ENCODE peak calls at places on chromosomes 3 and 15, in five cellular contexts. I is CD8-positive, alpha-beta memory T cell; K is H9; Q is AG04450; X is transverse colon. P is an unnamed sample.

GRCh38 chr3:127325630-127325961 is 37.8 kb upstream of the PRR20G start:
- DNase-seq in Q (no peak), I (no peak), X (no peak), K (no peak), P (no peak)

GRCh38 chr3:43055393-43055792 is 50.5 kb downstream of the POMGNT2 start:
- DNase-seq in X (no peak), I (no peak), Q (no peak), K (no peak), P (no peak)

GRCh38 chr3:194320100-194320499 is 31.0 kb downstream of the CPN2 start:
- DNase-seq in X (no peak), K (no peak), Q (no peak), I (no peak), P (no peak)

GRCh38 chr15:59222106-59222505 is 15.5 kb downstream of the LDHAL6B start:
- DNase-seq in X (no peak), K (no peak), Q (peak; percentile 68), I (no peak), P (no peak)

GRCh38 chr3:72423643-72424042 is 424.6 kb downstream of the SHQ1 start:
- DNase-seq in K (no peak), I (no peak), X (no peak), Q (no peak), P (no peak)

GRCh38 chr3:63940389-63940757 is 28.2 kb upstream of the SCAANT1 start:
- DNase-seq in K (no peak), I (no peak), Q (peak; percentile 50), X (no peak), P (peak; percentile 70)

GRCh38 chr15:25611603-25612002 is 172.8 kb upstream of the UBE3A start:
- DNase-seq in X (no peak), Q (no peak), I (no peak), K (no peak), P (no peak)

GRCh38 chr3:185423178-185423577 is 60.2 kb downstream of the MAP3K13 start:
- DNase-seq in I (no peak), Q (no peak), X (peak; percentile 29), K (no peak), P (no peak)

GRCh38 chr3:108914774-108915641 is 38.7 kb downstream of the GUCA1C start:
- DNase-seq in K (peak; percentile 79), I (peak; percentile 62), X (peak; percentile 44), Q (peak; percentile 32), P (peak; percentile 31)

GRCh38 chr15:82128401-82129143 is 82.8 kb upstream of the MEX3B start:
- DNase-seq in Q (no peak), X (no peak), I (no peak), K (no peak), P (no peak)

GRCh38 chr3:127959873-127960272 is 44.8 kb downstream of the KBTBD12 start:
- DNase-seq in I (no peak), Q (no peak), K (peak; percentile 64), X (peak; percentile 11), P (no peak)

GRCh38 chr15:62591842-62592838 is 427.1 kb upstream of the C2CD4B start:
- DNase-seq in I (no peak), K (no peak), Q (no peak), X (no peak), P (no peak)

GRCh38 chr3:116837474-116837873 is 127.9 kb downstream of the TUSC7 start:
- DNase-seq in X (no peak), K (no peak), Q (no peak), I (no peak), P (no peak)

GRCh38 chr3:187987919-187988318 is 166.0 kb upstream of the LPP start:
- DNase-seq in X (no peak), I (no peak), K (no peak), Q (no peak), P (no peak)

GRCh38 chr3:187987162-187987561 is 166.8 kb upstream of the LPP start:
- DNase-seq in I (no peak), X (no peak), K (no peak), Q (no peak), P (no peak)

GRCh38 chr3:187985636-187986035 is 168.3 kb upstream of the LPP start:
- DNase-seq in I (no peak), Q (no peak), X (no peak), K (no peak), P (no peak)

GRCh38 chr3:187983484-187984124 is 170.4 kb upstream of the LPP start:
- DNase-seq in Q (no peak), I (no peak), K (no peak), X (no peak), P (no peak)

DNA sequence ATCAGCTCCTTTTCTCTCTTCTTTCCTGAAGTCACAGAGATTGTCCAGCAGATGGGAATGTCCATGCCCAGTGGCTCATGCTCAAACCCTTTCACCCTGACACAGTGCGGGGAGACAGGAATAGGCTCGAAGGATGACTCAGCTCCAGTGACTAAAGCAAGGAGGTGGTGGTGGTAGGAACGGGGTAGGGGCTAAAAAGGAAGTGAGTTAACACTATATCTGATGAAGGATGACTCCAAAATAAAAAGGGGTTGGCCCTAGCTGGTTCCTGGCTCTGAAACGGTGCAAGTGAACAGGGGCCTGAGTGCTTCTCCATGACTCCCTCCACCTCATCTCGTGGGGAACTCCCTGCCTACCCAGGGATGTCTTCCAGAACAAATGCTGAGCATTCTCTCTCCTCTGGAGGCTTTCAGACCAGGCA is 167.4 kb upstream of the LPP start:
- DNase-seq in K (no peak), Q (peak; percentile 55), I (no peak), X (no peak), P (peak; percentile 73)
- H3K27ac ChIP-seq in K (no peak overlapping the region), Q (no peak overlapping the region), I (no peak overlapping the region), X (no peak overlapping the region), P (peak overlapping the region; percentile 40)

DNA sequence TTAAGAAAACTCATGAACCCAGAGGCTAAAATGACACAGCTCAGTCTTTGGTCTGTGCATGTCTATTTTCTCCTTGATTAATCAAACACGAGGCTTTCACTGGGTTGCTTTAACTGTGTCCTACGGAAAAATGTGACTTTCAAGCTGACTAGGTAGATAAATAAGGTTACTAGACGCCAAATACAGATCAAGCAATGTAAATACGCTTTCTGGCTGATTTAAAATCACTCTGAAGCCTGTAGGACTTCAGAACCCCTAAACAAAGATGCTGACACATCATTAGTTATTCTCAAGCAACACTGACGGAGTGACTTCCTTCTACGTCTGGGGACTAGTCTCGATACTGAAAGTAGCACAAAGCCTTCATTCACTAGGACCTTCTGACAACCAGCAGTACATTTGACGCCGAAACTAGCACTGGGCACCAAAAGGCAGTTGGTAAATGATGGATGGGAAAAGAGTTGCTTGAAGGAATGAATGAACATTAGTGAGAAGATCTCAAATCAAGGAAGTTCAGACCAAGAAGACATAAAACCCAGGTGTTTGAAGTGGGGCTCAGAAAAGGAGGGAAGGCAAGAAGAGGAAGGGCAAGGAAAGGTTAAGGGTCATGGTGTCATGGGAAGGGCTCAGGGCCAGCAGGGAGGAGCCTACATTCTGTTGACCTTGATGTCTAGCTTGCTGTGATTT is 67.1 kb upstream of the CDV3 start:
- DNase-seq in K (no peak), I (peak; percentile 40), Q (no peak), X (peak; percentile 23), P (no peak)
- H3K27ac ChIP-seq in K (no peak overlapping the region), I (no peak overlapping the region), Q (no peak overlapping the region), X (peak overlapping the region; percentile 63), P (no peak overlapping the region)

DNA sequence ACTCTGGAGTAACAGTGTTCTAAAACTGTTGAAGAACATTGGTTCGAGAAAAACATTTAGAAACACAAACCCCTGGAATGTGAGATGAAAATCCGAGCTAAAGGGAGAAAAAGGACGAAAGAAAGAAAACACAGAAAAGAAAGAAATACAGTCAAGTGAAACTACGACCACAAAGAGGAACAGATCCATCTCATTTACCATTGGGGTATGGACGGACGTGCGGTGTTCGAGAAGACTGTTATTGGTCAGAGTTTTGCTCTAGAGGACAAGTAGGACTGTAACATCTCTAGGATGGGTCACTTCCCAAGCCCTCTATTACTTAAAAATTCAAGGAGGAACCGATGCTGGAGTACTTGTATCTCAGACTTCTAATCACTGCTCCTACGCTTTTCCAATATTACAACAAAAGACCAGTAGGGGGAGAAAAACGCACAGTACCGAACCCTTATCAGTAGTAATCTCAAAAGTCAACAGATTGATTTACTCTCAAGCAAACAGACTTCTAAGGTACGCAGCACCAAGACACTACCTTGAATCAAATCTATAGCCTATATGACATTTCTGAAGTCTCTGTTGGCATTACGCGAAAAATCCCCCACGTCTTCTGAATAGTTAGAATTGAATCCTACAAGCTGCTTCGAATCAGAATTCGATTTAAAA is 1.1 kb upstream of the PIK3CA start:
- DNase-seq in I (peak; percentile 73), X (peak; percentile 7), Q (no peak), K (no peak), P (peak; percentile 18)
- H3K27ac ChIP-seq in I (peak overlapping the region; percentile 93), X (peak overlapping the region; percentile 97), Q (no peak overlapping the region), K (no peak overlapping the region), P (peak overlapping the region; percentile 94)

GRCh38 chr3:54856271-54856670 is 71.6 kb downstream of the LRTM1 start:
- DNase-seq in K (no peak), X (no peak), I (no peak), Q (no peak), P (no peak)

GRCh38 chr3:54861248-54862067 is 66.4 kb downstream of the LRTM1 start:
- DNase-seq in X (no peak), Q (no peak), K (no peak), I (no peak), P (no peak)

GRCh38 chr3:54857343-54857742 is 70.5 kb downstream of the LRTM1 start:
- DNase-seq in X (no peak), Q (no peak), I (no peak), K (no peak), P (peak; percentile 10)

GRCh38 chr3:54858386-54858785 is 69.5 kb downstream of the LRTM1 start:
- DNase-seq in I (no peak), K (no peak), Q (no peak), X (no peak), P (no peak)

GRCh38 chr3:54859204-54859603 is 68.7 kb downstream of the LRTM1 start:
- DNase-seq in I (no peak), Q (peak; percentile 34), K (no peak), X (no peak), P (no peak)
- H3K27ac ChIP-seq in I (no peak overlapping the region), Q (no peak overlapping the region), K (no peak overlapping the region), X (no peak overlapping the region), P (no peak overlapping the region)

GRCh38 chr3:30352919-30353318 is 253.5 kb upstream of the TGFBR2 start:
- DNase-seq in X (no peak), I (no peak), K (no peak), Q (no peak), P (no peak)
- H3K27ac ChIP-seq in X (no peak overlapping the region), I (no peak overlapping the region), K (no peak overlapping the region), Q (no peak overlapping the region), P (peak overlapping the region; percentile 52)

DNA sequence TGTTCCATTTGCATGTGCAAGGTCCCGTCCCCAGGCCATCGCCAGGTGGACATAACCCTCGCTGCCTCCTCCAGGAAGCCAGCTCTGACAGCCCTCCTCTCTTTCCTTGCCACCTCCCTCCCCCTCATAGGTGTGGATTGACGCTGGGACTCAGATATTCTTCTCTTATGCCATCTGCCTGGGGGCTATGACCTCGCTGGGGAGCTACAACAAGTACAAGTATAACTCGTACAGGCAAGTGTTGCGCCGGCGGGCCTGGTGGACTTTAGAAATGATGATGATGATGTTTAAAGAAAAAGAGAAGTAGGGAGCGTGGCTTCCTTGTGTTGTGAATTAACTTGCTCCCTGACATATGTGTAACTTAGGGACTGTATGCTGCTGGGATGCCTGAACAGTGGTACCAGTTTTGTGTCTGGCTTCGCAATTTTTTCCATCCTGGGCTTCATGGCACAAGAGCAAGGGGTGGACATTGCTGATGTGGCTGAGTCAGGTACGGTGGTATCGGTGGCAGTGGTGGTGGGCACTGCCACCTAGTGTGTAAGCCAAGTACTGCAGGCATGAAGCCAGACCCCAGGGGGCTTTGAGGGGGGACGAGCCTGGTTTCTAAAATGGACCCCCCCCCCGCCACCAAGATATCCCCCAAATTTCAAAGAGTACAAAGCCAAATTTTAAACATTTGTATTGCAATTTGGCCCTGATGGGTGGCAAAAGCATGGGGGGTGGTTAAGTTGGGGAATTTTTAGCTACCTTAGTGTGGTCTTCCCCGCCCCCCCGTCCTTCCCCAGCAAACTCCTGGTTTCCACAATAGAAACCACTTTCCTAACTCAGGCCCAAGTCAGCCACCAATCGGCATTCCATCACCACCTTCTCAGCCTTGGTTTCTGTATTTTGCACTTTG is 65.6 kb downstream of the SLC6A6 start:
- DNase-seq in K (peak; percentile 52), Q (no peak), I (peak; percentile 39), X (peak; percentile 35), P (no peak)
- H3K27ac ChIP-seq in K (no peak overlapping the region), Q (no peak overlapping the region), I (no peak overlapping the region), X (no peak overlapping the region), P (no peak overlapping the region)